ENCODE peak calls at places on chromosomes 11 and 22, in seven cellular contexts. U, S, Q, D, V, Y and T are unnamed samples.

GRCh38 chr11:66126808-66127555 is 56.9 kb downstream of the PACS1 start:
- DNase-seq in Q (peak; percentile 42), S (peak; percentile 87), U (peak; percentile 50), Y (no peak), V (peak; percentile 59), D (peak; percentile 39), T (peak; percentile 34)

GRCh38 chr11:10716543-10717259 is 23.1 kb upstream of the IRAG1 start:
- DNase-seq in U (no peak), Y (peak; percentile 61), D (no peak), Q (no peak), S (no peak), V (no peak), T (no peak)

GRCh38 chr11:115214644-115215305 is 289.4 kb downstream of the CADM1 start:
- DNase-seq in Y (no peak), V (no peak), Q (no peak), U (no peak), S (no peak), D (no peak), T (no peak)

GRCh38 chr11:76648061-76648460 is 22.5 kb downstream of the LRRC32 start:
- DNase-seq in Y (no peak), D (no peak), S (no peak), V (no peak), U (no peak), Q (no peak), T (no peak)

GRCh38 chr22:46432164-46433068 is 96.9 kb downstream of the TRMU start:
- DNase-seq in S (no peak), Q (peak; percentile 54), V (no peak), U (no peak), D (no peak), Y (no peak), T (no peak)

GRCh38 chr11:23226331-23226909 is 366.1 kb upstream of the CCDC179 start:
- DNase-seq in Q (no peak), D (no peak), U (no peak), S (peak; percentile 47), Y (no peak), V (no peak), T (no peak)

GRCh38 chr22:41217553-41218157 is 12.5 kb downstream of the L3MBTL2 start:
- DNase-seq in U (peak; percentile 85), Y (no peak), D (peak; percentile 84), S (no peak), Q (peak; percentile 56), V (peak; percentile 52), T (peak; percentile 67)

GRCh38 chr22:33028191-33028700 is 29.9 kb downstream of the SYN3 start:
- DNase-seq in Q (no peak), Y (no peak), U (no peak), S (no peak), V (no peak), D (no peak), T (no peak)

GRCh38 chr11:86468169-86468568 is 93.5 kb downstream of the CCDC81 start:
- DNase-seq in Q (no peak), S (no peak), U (no peak), Y (no peak), D (no peak), V (no peak), T (no peak)

GRCh38 chr11:28146123-28146751 is 38.0 kb downstream of the METTL15 start:
- DNase-seq in U (no peak), D (no peak), S (peak; percentile 84), Y (peak; percentile 9), V (peak; percentile 18), Q (no peak), T (no peak)

GRCh38 chr22:19878461-19879247 is 24.0 kb upstream of the GNB1L start:
- DNase-seq in U (peak; percentile 37), D (no peak), Y (no peak), Q (no peak), V (no peak), S (no peak), T (peak; percentile 12)

GRCh38 chr11:134024420-134025085 is 44.3 kb upstream of the JAM3 start:
- DNase-seq in U (no peak), D (no peak), Y (no peak), V (no peak), S (peak; percentile 87), Q (no peak), T (no peak)

GRCh38 chr11:19474954-19475811 is 234.4 kb upstream of the E2F8 start:
- DNase-seq in V (no peak), Q (no peak), U (no peak), S (no peak), D (no peak), Y (no peak), T (no peak)

GRCh38 chr11:69656536-69657455 is 15.8 kb downstream of the CCND1 start:
- DNase-seq in U (peak; percentile 28), Y (no peak), S (peak; percentile 74), V (no peak), Q (no peak), D (peak; percentile 4), T (no peak)

GRCh38 chr22:43300891-43301676 is 42.1 kb downstream of the SCUBE1 start:
- DNase-seq in Q (no peak), Y (no peak), D (peak; percentile 69), V (peak; percentile 7), U (no peak), S (no peak), T (no peak)

GRCh38 chr11:125371451-125371935 is 124.6 kb downstream of the FEZ1 start:
- DNase-seq in V (no peak), U (no peak), Q (no peak), Y (no peak), S (no peak), D (no peak), T (no peak)

GRCh38 chr11:47904048-47904447 is 55.9 kb upstream of the NUP160 start:
- DNase-seq in Q (no peak), D (no peak), U (no peak), Y (no peak), S (no peak), V (no peak), T (no peak)

GRCh38 chr11:30346068-30346688 is 23.3 kb downstream of the ARL14EP start:
- DNase-seq in D (no peak), Y (peak; percentile 38), V (peak; percentile 18), U (no peak), S (peak; percentile 25), Q (no peak), T (no peak)

GRCh38 chr22:39314251-39314971 is 5.0 kb downstream of the RPL3 start:
- DNase-seq in U (no peak), Q (no peak), D (no peak), S (no peak), Y (no peak), V (no peak), T (no peak)

GRCh38 chr11:66851698-66852465 is 5.0 kb upstream of the LRFN4 start:
- DNase-seq in D (no peak), S (no peak), Q (peak; percentile 8), Y (peak; percentile 43), V (no peak), U (peak; percentile 49), T (no peak)

GRCh38 chr22:24996420-24996952 is 44.0 kb downstream of the KIAA1671 start:
- DNase-seq in U (no peak), Y (no peak), S (no peak), Q (peak; percentile 48), D (no peak), V (no peak), T (no peak)

GRCh38 chr11:272195-272930 is 5.8 kb upstream of the NLRP6 start:
- DNase-seq in Q (no peak), S (no peak), D (no peak), Y (no peak), U (no peak), V (no peak), T (no peak)

GRCh38 chr11:65389294-65389980 is 3.0 kb downstream of the FRMD8 start:
- DNase-seq in U (no peak), D (no peak), Q (no peak), S (no peak), V (no peak), Y (no peak), T (no peak)

DNA sequence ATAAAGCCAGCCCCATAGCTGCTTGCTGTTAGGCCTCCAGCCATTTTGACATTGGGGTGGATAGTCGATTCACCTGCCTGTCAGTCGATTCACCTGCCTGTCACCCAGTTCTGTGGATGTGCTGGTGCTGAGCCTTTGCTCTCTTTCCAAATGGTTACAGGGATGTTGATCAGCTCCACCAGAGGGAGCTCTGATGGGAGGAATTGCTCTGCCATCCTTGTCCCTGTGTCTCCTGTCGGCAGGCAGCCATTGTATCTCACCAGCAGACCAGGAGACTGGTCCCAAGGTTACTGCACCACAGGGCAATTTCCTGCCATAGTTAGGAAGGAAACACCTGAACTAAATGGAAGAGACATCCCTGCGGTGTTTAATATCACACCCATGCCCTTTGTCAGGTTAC is 6.1 kb downstream of the MPEG1 start:
- DNase-seq in S (peak; percentile 21), U (no peak), Y (peak; percentile 38), V (peak; percentile 60), Q (peak; percentile 59), D (no peak), T (no peak)
- TF ChIP-seq CTCF in S (peak; percentile 70), U (peak; percentile 57), Y (peak; percentile 70), V (no peak), Q (peak; percentile 46), D (no peak), T (peak; percentile 26)

GRCh38 chr11:60978546-60979380 is 7.3 kb downstream of the CD6 start:
- DNase-seq in V (no peak), Q (no peak), Y (no peak), U (no peak), D (no peak), S (peak; percentile 95), T (no peak)
- H3K27ac ChIP-seq in V (no peak overlapping the region), Q (no peak overlapping the region), Y (no peak overlapping the region), U (no peak overlapping the region), D (no peak overlapping the region), S (no peak overlapping the region), T (no peak overlapping the region)

GRCh38 chr22:29331658-29332300 is 16.3 kb upstream of the RASL10A start:
- DNase-seq in D (no peak), Y (no peak), S (no peak), Q (no peak), V (no peak), U (no peak), T (no peak)
- H3K36me3 ChIP-seq in D (no peaks in the 10 kb centered on the region), Y (peaks cover 42% of the 10 kb centered on the region), S (peaks cover 4% of the 10 kb centered on the region), Q (peaks cover 12% of the 10 kb centered on the region), V (peaks cover 43% of the 10 kb centered on the region), U (peaks cover 99% of the 10 kb centered on the region), T (no peaks in the 10 kb centered on the region)

GRCh38 chr11:72741429-72741833 is 10.8 kb downstream of the ARAP1 start:
- DNase-seq in U (peak; percentile 79), V (peak; percentile 65), Y (peak; percentile 63), Q (peak; percentile 52), D (no peak), S (no peak), T (no peak)
- TF ChIP-seq CTCF in U (no peak), V (no peak), Y (peak; percentile 36), Q (no peak), D (no peak), S (no peak), T (no peak)

GRCh38 chr11:12089041-12089440 is 21.3 kb upstream of the MICAL2 start:
- DNase-seq in Q (no peak), D (no peak), S (no peak), Y (no peak), U (no peak), V (no peak), T (no peak)

GRCh38 chr11:12087075-12087775 is 23.2 kb upstream of the MICAL2 start:
- DNase-seq in U (peak; percentile 68), V (no peak), D (no peak), Y (peak; percentile 31), S (peak; percentile 87), Q (peak; percentile 46), T (no peak)

GRCh38 chr11:12088531-12088930 is 21.9 kb upstream of the MICAL2 start:
- DNase-seq in Y (no peak), U (no peak), D (no peak), V (no peak), S (no peak), Q (no peak), T (no peak)

GRCh38 chr11:12089473-12089872 is 20.9 kb upstream of the MICAL2 start:
- DNase-seq in S (peak; percentile 57), Y (no peak), U (no peak), Q (no peak), V (no peak), D (no peak), T (no peak)

GRCh38 chr11:12088047-12088481 is 22.3 kb upstream of the MICAL2 start:
- DNase-seq in Y (peak; percentile 42), U (no peak), D (no peak), V (no peak), S (peak; percentile 86), Q (peak; percentile 61), T (no peak)
- H3K27ac ChIP-seq in Y (no peak overlapping the region), U (peak overlapping the region; percentile 82), D (no peak overlapping the region), V (no peak overlapping the region), S (peak overlapping the region; percentile 100), Q (peak overlapping the region; percentile 92), T (peak overlapping the region; percentile 86)